ENCODE peak calls at places on chromosomes 11 and 22, in ten cellular contexts. D, A, Q, M, R, U, W, C, F and B are unnamed samples.
A peak's percentile ranks its signal among the peaks of the same experiment; 100 is the strongest.

GRCh38 chr11:68954970-68955958 is 25.5 kb downstream of the MRGPRD start:
- DNase-seq in D (no peak), A (peak; percentile 65), Q (no peak), M (peak; percentile 50), R (no peak), U (peak; percentile 62), W (no peak), C (no peak), F (no peak), B (no peak)

GRCh38 chr22:28773461-28773867 is 969 bp downstream of the CCDC117 start:
- DNase-seq in D (no peak), A (no peak), Q (peak; percentile 22), M (peak; percentile 41), R (no peak), U (peak; percentile 75), W (no peak), C (peak; percentile 84), F (no peak), B (no peak)

GRCh38 chr11:66068923-66069714 is 953 bp upstream of the PACS1 start:
- DNase-seq in D (no peak), A (no peak), Q (peak; percentile 50), M (no peak), R (no peak), U (peak; percentile 66), W (no peak), C (peak; percentile 96), F (peak; percentile 49), B (no peak)

GRCh38 chr22:39559456-39560105 is 11.0 kb upstream of the CACNA1I start:
- DNase-seq in D (no peak), A (no peak), Q (no peak), M (no peak), R (no peak), U (no peak), W (peak; percentile 51), C (no peak), F (peak; percentile 82), B (no peak)

GRCh38 chr11:2924821-2925675 is 4.2 kb downstream of the PHLDA2 start:
- DNase-seq in D (no peak), A (peak; percentile 24), Q (no peak), M (no peak), R (no peak), U (no peak), W (no peak), C (no peak), F (no peak), B (no peak)

GRCh38 chr22:44160416-44160815 is 20.3 kb upstream of the PARVG start:
- DNase-seq in D (no peak), A (no peak), Q (no peak), M (no peak), R (no peak), U (no peak), W (no peak), C (no peak), F (no peak), B (no peak)

GRCh38 chr11:70900540-70900939 is 351.8 kb downstream of the SHANK2 start:
- DNase-seq in D (no peak), A (peak; percentile 20), Q (no peak), M (no peak), R (no peak), U (no peak), W (no peak), C (no peak), F (no peak), B (no peak)

GRCh38 chr22:29956680-29957079 is 73.7 kb downstream of the MTMR3 start:
- DNase-seq in D (no peak), A (no peak), Q (no peak), M (no peak), R (no peak), U (no peak), W (no peak), C (no peak), F (no peak), B (no peak)

GRCh38 chr22:40463017-40463631 is 92.7 kb downstream of the SGSM3 start:
- DNase-seq in D (peak; percentile 15), A (no peak), Q (no peak), M (no peak), R (no peak), U (no peak), W (no peak), C (no peak), F (no peak), B (peak; percentile 14)

GRCh38 chr11:131823772-131824171 is 453.4 kb downstream of the NTM start:
- DNase-seq in D (no peak), A (no peak), Q (no peak), M (no peak), R (no peak), U (no peak), W (no peak), C (no peak), F (no peak), B (no peak)

GRCh38 chr11:120183701-120184141 is 27.1 kb upstream of the OAF start:
- DNase-seq in D (no peak), A (no peak), Q (no peak), M (no peak), R (no peak), U (no peak), W (no peak), C (no peak), F (no peak), B (no peak)

GRCh38 chr11:130145975-130146776 is 13.4 kb upstream of the ST14 start:
- DNase-seq in D (no peak), A (peak; percentile 84), Q (no peak), M (no peak), R (peak; percentile 95), U (peak; percentile 96), W (peak; percentile 30), C (no peak), F (peak; percentile 90), B (peak; percentile 14)

GRCh38 chr22:45784357-45785277 is 113.0 kb downstream of the ATXN10 start:
- DNase-seq in D (no peak), A (no peak), Q (no peak), M (no peak), R (no peak), U (peak; percentile 66), W (no peak), C (no peak), F (no peak), B (no peak)

GRCh38 chr11:95245038-95245437 is 14.0 kb upstream of the SESN3 start:
- DNase-seq in D (no peak), A (no peak), Q (no peak), M (no peak), R (no peak), U (peak; percentile 78), W (no peak), C (peak; percentile 45), F (no peak), B (no peak)

GRCh38 chr11:26929806-26930517 is 64.0 kb upstream of the FIBIN start:
- DNase-seq in D (no peak), A (no peak), Q (no peak), M (no peak), R (no peak), U (peak; percentile 74), W (no peak), C (peak; percentile 51), F (no peak), B (no peak)

GRCh38 chr11:64337538-64338249 is 2.3 kb upstream of the CCDC88B start:
- DNase-seq in D (no peak), A (no peak), Q (no peak), M (no peak), R (no peak), U (no peak), W (no peak), C (no peak), F (no peak), B (no peak)

GRCh38 chr11:66316849-66317251 is at the start of gene CD248:
- DNase-seq in D (no peak), A (no peak), Q (no peak), M (no peak), R (no peak), U (no peak), W (no peak), C (peak; percentile 82), F (peak; percentile 59), B (no peak)

GRCh38 chr11:65790104-65790901 is 3.4 kb downstream of the OVOL1 start:
- DNase-seq in D (no peak), A (no peak), Q (no peak), M (no peak), R (no peak), U (no peak), W (no peak), C (no peak), F (no peak), B (no peak)

GRCh38 chr11:100719809-100720221 is 32.7 kb downstream of the ARHGAP42 start:
- DNase-seq in D (no peak), A (no peak), Q (no peak), M (peak; percentile 29), R (peak; percentile 64), U (peak; percentile 89), W (peak; percentile 13), C (peak; percentile 87), F (peak; percentile 32), B (no peak)

GRCh38 chr11:72519220-72519881 is 85.0 kb upstream of the CLPB start:
- DNase-seq in D (no peak), A (no peak), Q (no peak), M (no peak), R (no peak), U (no peak), W (no peak), C (peak; percentile 24), F (no peak), B (peak; percentile 4)

GRCh38 chr11:106128740-106129139 is 51.3 kb downstream of the AASDHPPT start:
- DNase-seq in D (no peak), A (no peak), Q (no peak), M (no peak), R (no peak), U (no peak), W (no peak), C (no peak), F (no peak), B (no peak)

GRCh38 chr22:27654536-27655445 is 146.8 kb downstream of the MN1 start:
- DNase-seq in D (no peak), A (no peak), Q (no peak), M (no peak), R (no peak), U (no peak), W (no peak), C (no peak), F (peak; percentile 76), B (no peak)

GRCh38 chr11:6568191-6568918 is 35.1 kb downstream of the RRP8 start:
- DNase-seq in D (no peak), A (no peak), Q (no peak), M (no peak), R (no peak), U (peak; percentile 71), W (no peak), C (peak; percentile 40), F (peak; percentile 61), B (no peak)

GRCh38 chr11:110469101-110469500 is 39.4 kb downstream of the FDX1 start:
- DNase-seq in D (no peak), A (no peak), Q (no peak), M (no peak), R (no peak), U (no peak), W (no peak), C (no peak), F (no peak), B (no peak)

GRCh38 chr11:117837070-117837776 is 12.7 kb upstream of the FXYD2 start:
- DNase-seq in D (no peak), A (no peak), Q (no peak), M (no peak), R (no peak), U (peak; percentile 59), W (no peak), C (no peak), F (no peak), B (no peak)

GRCh38 chr22:32803020-32803758 is 1.7 kb downstream of the TIMP3 start:
- DNase-seq in D (no peak), A (no peak), Q (peak; percentile 57), M (no peak), R (no peak), U (peak; percentile 79), W (no peak), C (peak; percentile 69), F (no peak), B (no peak)

GRCh38 chr11:19419813-19420212 is 179.1 kb upstream of the E2F8 start:
- DNase-seq in D (no peak), A (no peak), Q (no peak), M (no peak), R (no peak), U (no peak), W (no peak), C (peak; percentile 89), F (no peak), B (no peak)

GRCh38 chr11:17386331-17387084 is 2.0 kb downstream of the KCNJ11 start:
- DNase-seq in D (no peak), A (peak; percentile 63), Q (peak; percentile 5), M (no peak), R (peak; percentile 40), U (peak; percentile 62), W (peak; percentile 61), C (peak; percentile 55), F (peak; percentile 67), B (peak; percentile 27)